ENCODE peak calls at places on chromosomes 12 and 14, in six cellular contexts. H, R, B, A, O and L are unnamed samples.

GRCh38 chr14:93691042-93691780 is 97.1 kb downstream of the PRIMA1 start:
- DNase-seq in H (no peak), A (no peak), R (no peak), O (no peak), B (no peak), L (peak; percentile 55)

GRCh38 chr14:91947196-91948184 is at the start of gene FBLN5:
- DNase-seq in B (peak; percentile 58), H (no peak), R (peak; percentile 9), A (peak; percentile 73), O (no peak), L (peak; percentile 61)

GRCh38 chr14:99481745-99482099 is 513 bp downstream of the CCNK start:
- DNase-seq in H (no peak), O (no peak), R (peak; percentile 1), A (no peak), B (no peak), L (peak; percentile 61)

GRCh38 chr12:98745578-98746391 is 100.7 kb downstream of the APAF1 start:
- DNase-seq in B (no peak), O (no peak), H (peak; percentile 84), R (peak; percentile 12), A (no peak), L (peak; percentile 76)

GRCh38 chr14:104788533-104788818 is 7.1 kb downstream of the AKT1 start:
- DNase-seq in A (no peak), R (no peak), H (no peak), B (no peak), O (no peak), L (no peak)

GRCh38 chr12:47319746-47320145 is 240.0 kb upstream of the AMIGO2 start:
- DNase-seq in R (no peak), A (no peak), O (no peak), B (no peak), H (no peak), L (no peak)

GRCh38 chr14:104249092-104249491 is 110.7 kb downstream of the KIF26A start:
- DNase-seq in R (no peak), B (peak; percentile 37), H (no peak), A (no peak), O (no peak), L (no peak)

GRCh38 chr14:76953196-76953945 is 75.1 kb downstream of the IRF2BPL start:
- DNase-seq in O (peak; percentile 37), R (peak; percentile 33), A (no peak), H (no peak), B (peak; percentile 81), L (peak; percentile 99)

GRCh38 chr12:93790472-93791152 is 113.4 kb downstream of the CRADD start:
- DNase-seq in H (no peak), A (peak; percentile 63), O (no peak), B (no peak), R (peak; percentile 16), L (no peak)

GRCh38 chr14:23551266-23552028 is at the start of gene ZFHX2:
- DNase-seq in O (peak; percentile 61), A (no peak), B (peak; percentile 86), R (peak; percentile 68), H (no peak), L (peak; percentile 46)

GRCh38 chr14:93464271-93464670 is 33.5 kb downstream of the UNC79 start:
- DNase-seq in H (no peak), B (no peak), R (no peak), O (no peak), A (no peak), L (no peak)

GRCh38 chr12:57176139-57176477 is 28.7 kb upstream of the LRP1-AS start:
- DNase-seq in A (no peak), R (no peak), O (no peak), H (no peak), B (no peak), L (no peak)